ENCODE peak calls at places on chromosome 3, in eight cellular contexts. E is WERI-Rb-1, A is type B pancreatic cell, T is mesothelial cell of epicardium, F is cardiac fibroblast, Z is fibroblast of the aortic adventitia, C is HFF-Myc, Q is cardiac muscle cell. O is an unnamed sample.
A peak's percentile ranks its signal among the peaks of the same experiment; 100 is the strongest.

GRCh38 chr3:14224895-14225294 is 46.3 kb downstream of the LSM3 start:
- DNase-seq in E (no peak), A (no peak), T (no peak), F (peak; percentile 24), Z (peak; percentile 44), C (no peak), Q (no peak), O (peak; percentile 58)

GRCh38 chr3:195198424-195199346 is 72.3 kb downstream of the XXYLT1 start:
- DNase-seq in E (no peak), A (peak; percentile 32), T (no peak), F (no peak), Z (no peak), C (no peak), Q (no peak), O (no peak)

GRCh38 chr3:134460965-134461364 is 24.8 kb downstream of the ANAPC13 start:
- DNase-seq in E (no peak), A (no peak), T (no peak), F (peak; percentile 57), Z (peak; percentile 84), C (peak; percentile 85), Q (no peak), O (peak; percentile 59)

GRCh38 chr3:34856577-34856976 is 782.7 kb upstream of the ARPP21 start:
- DNase-seq in E (no peak), A (no peak), T (no peak), F (no peak), Z (no peak), C (no peak), Q (peak; percentile 13), O (no peak)

GRCh38 chr3:23113455-23114171 is 89.5 kb upstream of the UBE2E2 start:
- DNase-seq in E (no peak), A (no peak), T (no peak), F (peak; percentile 50), Z (peak; percentile 82), C (no peak), Q (no peak), O (peak; percentile 68)

GRCh38 chr3:124965413-124965812 is 30.9 kb upstream of the MUC13 start:
- DNase-seq in E (no peak), A (no peak), T (no peak), F (no peak), Z (peak; percentile 40), C (no peak), Q (no peak), O (no peak)

GRCh38 chr3:100149130-100149529 is 34.8 kb upstream of the FILIP1L start:
- DNase-seq in E (no peak), A (no peak), T (no peak), F (no peak), Z (no peak), C (no peak), Q (no peak), O (no peak)

GRCh38 chr3:53666026-53666425 is 171.6 kb downstream of the CACNA1D start:
- DNase-seq in E (no peak), A (no peak), T (no peak), F (no peak), Z (no peak), C (no peak), Q (no peak), O (no peak)

GRCh38 chr3:132273043-132273442 is 44.2 kb upstream of the ACP3 start:
- DNase-seq in E (no peak), A (no peak), T (no peak), F (no peak), Z (no peak), C (no peak), Q (no peak), O (no peak)

GRCh38 chr3:134663646-134664456 is 13.0 kb upstream of the KY start:
- DNase-seq in E (no peak), A (no peak), T (no peak), F (peak; percentile 46), Z (peak; percentile 80), C (no peak), Q (peak; percentile 36), O (peak; percentile 55)

GRCh38 chr3:100040446-100040845 is 73.9 kb downstream of the FILIP1L start:
- DNase-seq in E (no peak), A (no peak), T (no peak), F (peak; percentile 74), Z (peak; percentile 67), C (peak; percentile 39), Q (peak; percentile 81), O (peak; percentile 67)

GRCh38 chr3:178189854-178190253 is 346.4 kb upstream of the KCNMB2 start:
- DNase-seq in E (no peak), A (no peak), T (no peak), F (no peak), Z (no peak), C (no peak), Q (no peak), O (no peak)

GRCh38 chr3:17166369-17166768 is 281.6 kb downstream of the PLCL2 start:
- DNase-seq in E (peak; percentile 30), A (no peak), T (no peak), F (no peak), Z (no peak), C (no peak), Q (no peak), O (no peak)

GRCh38 chr3:151265866-151266265 is 12.5 kb downstream of the P2RY14 start:
- DNase-seq in E (no peak), A (no peak), T (no peak), F (no peak), Z (no peak), C (no peak), Q (no peak), O (no peak)

GRCh38 chr3:188486126-188486525 is 332.2 kb downstream of the LPP start:
- DNase-seq in E (no peak), A (no peak), T (no peak), F (no peak), Z (peak; percentile 27), C (no peak), Q (no peak), O (no peak)

DNA sequence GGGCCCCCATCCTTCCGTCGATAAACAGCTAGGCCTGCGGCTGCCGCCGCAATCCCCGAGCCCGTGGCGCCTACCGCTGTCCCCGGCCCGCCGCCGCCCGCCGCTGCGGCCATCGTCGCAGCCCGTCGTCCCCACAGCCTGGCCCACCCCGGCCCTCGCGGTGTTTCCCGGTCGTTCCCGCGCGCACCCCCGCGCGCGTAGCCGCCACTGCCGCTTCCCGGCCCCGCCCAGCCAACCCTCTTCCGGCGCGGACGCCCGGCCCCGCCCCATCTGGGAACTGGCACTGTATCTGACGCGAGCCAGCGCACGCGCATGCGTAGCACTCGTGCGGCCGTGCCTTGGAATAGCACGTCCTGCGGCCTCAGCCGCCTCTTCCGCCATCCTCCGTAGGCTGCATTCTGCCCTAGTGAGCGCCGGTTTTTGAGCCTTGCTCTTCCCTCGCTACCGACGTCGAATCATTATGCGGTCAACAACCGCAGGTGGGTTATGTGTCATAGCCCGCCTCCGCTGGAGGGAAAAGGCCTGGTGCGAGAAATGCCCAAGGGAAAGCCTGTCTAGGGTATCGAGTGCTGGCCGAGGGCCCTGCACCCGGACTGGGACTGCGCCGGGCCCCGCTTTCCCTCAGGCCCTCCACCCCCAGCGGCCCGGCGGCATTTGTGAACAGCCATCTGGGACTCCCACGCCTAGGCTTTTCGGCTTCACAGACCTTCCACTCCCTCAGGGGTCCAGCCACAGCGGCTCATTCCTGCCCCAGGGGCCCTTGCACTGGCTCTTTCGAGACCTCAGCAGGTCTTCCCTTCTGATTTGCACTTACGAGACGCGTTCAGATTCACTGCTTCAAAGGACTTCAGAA is at the start of gene SMARCC1:
- DNase-seq in E (peak; percentile 99), A (peak; percentile 99), T (peak; percentile 98), F (peak; percentile 98), Z (peak; percentile 96), C (peak; percentile 93), Q (peak; percentile 99), O (peak; percentile 98)
- TF ChIP-seq CTCF in E (no peak), A (peak; percentile 33), T (no peak), F (no peak), Z (peak; percentile 1), C (no peak), Q (no peak), O (no peak)

DNA sequence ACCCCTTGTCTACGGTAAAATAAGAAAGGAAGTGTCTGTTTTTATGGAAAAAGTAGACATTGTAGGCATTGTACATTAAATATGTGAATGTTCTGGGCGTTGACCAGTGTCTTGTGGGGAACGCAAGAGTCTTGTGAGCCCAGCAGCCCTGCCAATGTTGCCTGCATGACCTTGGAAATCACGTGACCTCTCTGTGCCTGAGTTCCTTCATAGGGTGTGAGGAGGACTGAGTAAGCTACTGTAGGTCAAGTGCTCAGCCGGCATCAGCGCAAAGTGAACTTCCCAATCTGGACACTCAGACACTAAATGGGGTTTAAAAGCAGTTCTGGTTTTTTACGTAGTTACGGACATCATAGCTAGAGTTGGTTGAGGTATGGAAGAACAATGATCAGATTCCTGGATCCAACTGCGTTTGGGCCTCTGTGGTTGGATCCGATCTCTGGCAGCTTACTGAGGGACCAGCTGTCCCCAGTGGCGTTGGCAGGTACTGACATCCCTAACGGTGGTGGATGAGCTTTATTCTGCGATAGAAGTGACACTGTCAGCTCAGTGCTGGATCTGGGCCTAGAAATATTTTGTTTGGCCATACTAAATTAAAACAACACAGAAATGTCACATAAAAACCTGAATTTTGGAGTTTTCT is 63.8 kb downstream of the SPSB4 start:
- DNase-seq in E (peak; percentile 40), A (no peak), T (no peak), F (no peak), Z (no peak), C (no peak), Q (peak; percentile 31), O (no peak)
- TF ChIP-seq CTCF in E (peak; percentile 64), A (peak; percentile 73), T (peak; percentile 72), F (peak; percentile 32), Z (peak; percentile 43), C (peak; percentile 34), Q (no peak), O (peak; percentile 24)

GRCh38 chr3:60582285-60582684 is 669.0 kb downstream of the FHIT start:
- DNase-seq in E (no peak), A (no peak), T (no peak), F (peak; percentile 9), Z (peak; percentile 13), C (no peak), Q (peak; percentile 20), O (peak; percentile 3)
- TF ChIP-seq CTCF in E (no peak), A (peak; percentile 68), T (no peak), F (no peak), Z (no peak), C (no peak), Q (no peak), O (no peak)

DNA sequence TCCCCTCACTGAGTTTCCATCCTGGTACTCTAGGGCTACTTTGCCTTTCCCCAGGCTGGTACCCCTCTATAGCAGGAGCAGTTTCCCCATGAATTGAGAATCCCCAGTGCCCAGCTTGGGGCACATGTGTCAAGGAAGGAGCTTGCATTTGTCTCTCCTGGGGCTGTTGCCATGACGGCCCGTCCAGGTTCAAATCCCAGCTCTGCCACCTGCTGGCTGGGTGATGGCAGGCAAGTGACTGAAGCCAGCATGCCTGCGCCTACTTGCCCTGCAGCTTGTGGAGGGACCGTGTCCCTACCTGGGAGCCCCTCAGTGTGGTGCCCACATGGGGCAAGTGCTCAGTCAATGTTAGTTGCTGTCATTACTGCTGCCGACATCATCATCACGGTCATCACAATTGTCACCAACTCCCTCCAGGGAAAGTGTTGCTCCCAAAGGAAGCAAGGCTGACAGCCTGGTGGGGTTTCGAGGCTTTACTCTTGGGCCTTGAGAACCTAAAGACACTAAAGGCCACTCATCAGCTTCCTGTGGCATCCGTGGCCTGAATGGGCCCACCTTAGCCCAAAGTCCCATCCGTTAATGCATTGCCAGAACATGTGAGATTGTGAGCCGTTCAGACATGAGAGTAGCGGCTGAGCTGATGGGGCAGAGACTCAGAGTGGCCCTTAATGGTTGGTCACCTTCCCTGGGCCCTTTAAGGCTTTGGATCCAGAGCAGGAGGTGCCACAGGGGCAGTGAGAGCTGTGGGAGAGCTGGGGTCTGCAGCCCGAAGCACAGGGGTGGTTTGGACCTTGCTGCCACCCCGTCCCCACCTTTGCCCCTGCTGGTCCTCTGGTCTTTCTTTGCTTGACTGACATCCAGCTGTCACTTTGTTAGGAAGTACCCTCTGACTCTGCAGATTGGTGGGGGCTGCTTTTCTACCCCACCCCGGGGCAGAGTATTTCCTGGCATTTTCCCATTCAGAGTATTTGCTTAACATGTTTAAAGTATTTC is 144.4 kb downstream of the DNAJB8 start:
- DNase-seq in E (peak; percentile 57), A (peak; percentile 64), T (peak; percentile 45), F (peak; percentile 68), Z (peak; percentile 59), C (no peak), Q (peak; percentile 60), O (peak; percentile 67)
- TF ChIP-seq CTCF in E (peak; percentile 77), A (peak; percentile 61), T (no peak), F (peak; percentile 76), Z (peak; percentile 68), C (peak; percentile 68), Q (peak; percentile 70), O (peak; percentile 68)

O was measured in fibroblast of pulmonary artery.